ENCODE peak calls at places on chromosomes 11 and 22, in five cellular contexts. U, V, F, C and R are unnamed samples.

GRCh38 chr11:77320351-77320750 is 18.9 kb upstream of the GDPD4 start:
- DNase-seq in U (no peak), V (no peak), F (no peak), C (no peak), R (no peak)

GRCh38 chr11:65440831-65441499 is 18.4 kb downstream of the NEAT1 start:
- DNase-seq in U (no peak), V (no peak), F (peak), C (no peak), R (no peak)

GRCh38 chr11:71252782-71253730 is 679 bp upstream of the SHANK2 start:
- DNase-seq in U (peak), V (no peak), F (no peak), C (peak), R (no peak)

GRCh38 chr11:69969890-69970784 is 108.0 kb upstream of the ANO1 start:
- DNase-seq in U (no peak), V (no peak), F (no peak), C (peak), R (no peak)

GRCh38 chr22:20979243-20979809 is 2.8 kb upstream of the LZTR1 start:
- DNase-seq in U (no peak), V (peak), F (no peak), C (no peak), R (peak)

GRCh38 chr22:44118645-44119315 is 61.9 kb upstream of the PARVG start:
- DNase-seq in U (no peak), V (no peak), F (no peak), C (no peak), R (no peak)

GRCh38 chr22:17218341-17218740 is 894 bp downstream of the ADA2 start:
- DNase-seq in U (no peak), V (no peak), F (no peak), C (no peak), R (no peak)

GRCh38 chr11:35632301-35632700 is 14.0 kb downstream of the FJX1 start:
- DNase-seq in U (no peak), V (no peak), F (no peak), C (no peak), R (no peak)

GRCh38 chr11:69913591-69914285 is 94.5 kb upstream of the FGF3 start:
- DNase-seq in U (no peak), V (no peak), F (no peak), C (no peak), R (no peak)

GRCh38 chr11:5476184-5476819 is 12.2 kb upstream of the OR52D1 start:
- DNase-seq in U (peak), V (no peak), F (no peak), C (peak), R (peak)

GRCh38 chr11:35953081-35953480 is 9.2 kb downstream of the LDLRAD3 start:
- DNase-seq in U (no peak), V (no peak), F (no peak), C (no peak), R (no peak)

GRCh38 chr11:2804189-2804588 is 81.4 kb downstream of the CDKN1C start:
- DNase-seq in U (no peak), V (no peak), F (no peak), C (no peak), R (no peak)

GRCh38 chr22:24440718-24441405 is 13.5 kb downstream of the ADORA2A start:
- DNase-seq in U (no peak), V (no peak), F (no peak), C (no peak), R (no peak)

GRCh38 chr11:78883506-78883905 is 308.8 kb upstream of the NARS2 start:
- DNase-seq in U (no peak), V (no peak), F (no peak), C (no peak), R (no peak)

GRCh38 chr11:78889698-78890097 is 315.0 kb upstream of the NARS2 start:
- DNase-seq in U (no peak), V (no peak), F (no peak), C (no peak), R (no peak)

GRCh38 chr11:78884761-78885160 is 310.1 kb upstream of the NARS2 start:
- DNase-seq in U (no peak), V (no peak), F (no peak), C (no peak), R (no peak)

GRCh38 chr11:78886616-78887015 is 312.0 kb upstream of the NARS2 start:
- DNase-seq in U (no peak), V (no peak), F (no peak), C (no peak), R (no peak)
- TF ChIP-seq SUZ12 in U (no peak), V (no peak), F (no peak), C (no peak), R (no peak)

GRCh38 chr22:36773935-36774334 is 2.0 kb downstream of the IFT27 start:
- DNase-seq in U (peak), V (no peak), F (no peak), C (no peak), R (no peak)

GRCh38 chr22:36770946-36771340 is 5.0 kb downstream of the IFT27 start:
- DNase-seq in U (no peak), V (no peak), F (no peak), C (no peak), R (no peak)

GRCh38 chr22:36771376-36772063 is 4.4 kb downstream of the IFT27 start:
- DNase-seq in U (no peak), V (no peak), F (no peak), C (no peak), R (no peak)

GRCh38 chr22:36770116-36770945 is 5.6 kb downstream of the IFT27 start:
- DNase-seq in U (no peak), V (no peak), F (no peak), C (no peak), R (peak)

GRCh38 chr22:36772451-36772850 is 3.5 kb downstream of the IFT27 start:
- DNase-seq in U (no peak), V (no peak), F (no peak), C (no peak), R (no peak)
- TF ChIP-seq SUZ12 in U (no peak), V (no peak), F (no peak), C (no peak), R (no peak)

GRCh38 chr11:75931124-75931523 is 116.1 kb downstream of the UVRAG start:
- DNase-seq in U (no peak), V (no peak), F (no peak), C (no peak), R (no peak)
- TF ChIP-seq SUZ12 in U (no peak), V (no peak), F (no peak), C (no peak), R (no peak)

GRCh38 chr22:23169032-23169384 is 11.3 kb upstream of the BCR start:
- DNase-seq in U (no peak), V (no peak), F (no peak), C (no peak), R (no peak)

GRCh38 chr22:23164091-23164490 is 16.2 kb upstream of the BCR start:
- DNase-seq in U (no peak), V (no peak), F (no peak), C (no peak), R (no peak)

GRCh38 chr22:23166038-23166831 is 14.1 kb upstream of the BCR start:
- DNase-seq in U (no peak), V (no peak), F (no peak), C (no peak), R (no peak)

GRCh38 chr22:23166841-23167610 is 13.3 kb upstream of the BCR start:
- DNase-seq in U (no peak), V (no peak), F (no peak), C (no peak), R (no peak)

DNA sequence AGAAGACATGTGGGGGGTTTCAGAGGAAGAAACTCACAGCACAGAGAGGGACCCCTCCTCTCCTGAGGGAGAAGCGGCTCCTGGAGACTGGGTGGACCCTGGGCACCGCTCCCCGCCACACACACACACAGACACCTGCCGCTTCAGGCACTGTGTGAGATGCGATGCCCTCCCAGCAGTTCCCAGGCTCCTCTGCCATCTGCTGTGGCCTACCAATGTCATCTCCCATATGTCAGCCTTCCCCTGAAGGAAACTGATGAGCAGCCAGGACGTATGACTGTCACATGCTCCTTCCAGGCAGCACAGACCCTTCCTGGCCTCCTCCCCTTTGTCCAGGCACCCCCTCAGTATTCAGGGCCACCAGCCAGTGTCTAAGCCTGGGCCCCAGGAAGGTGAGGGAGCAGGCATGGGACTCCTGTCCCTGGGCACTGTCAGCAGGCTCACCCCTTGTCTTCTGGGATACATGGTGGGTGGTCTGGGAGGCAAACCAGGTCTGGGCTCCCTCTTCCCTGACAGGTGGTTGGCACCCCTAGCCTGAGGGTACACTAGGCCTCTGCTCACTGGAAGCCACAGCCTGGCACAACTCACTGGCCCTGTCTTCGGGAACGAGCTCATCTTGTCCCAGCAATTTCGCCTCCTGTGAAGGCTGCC is 11.8 kb upstream of the BCR start:
- DNase-seq in U (no peak), V (no peak), F (no peak), C (no peak), R (no peak)
- TF ChIP-seq SUZ12 in U (no peak), V (no peak), F (no peak), C (no peak), R (no peak)

DNA sequence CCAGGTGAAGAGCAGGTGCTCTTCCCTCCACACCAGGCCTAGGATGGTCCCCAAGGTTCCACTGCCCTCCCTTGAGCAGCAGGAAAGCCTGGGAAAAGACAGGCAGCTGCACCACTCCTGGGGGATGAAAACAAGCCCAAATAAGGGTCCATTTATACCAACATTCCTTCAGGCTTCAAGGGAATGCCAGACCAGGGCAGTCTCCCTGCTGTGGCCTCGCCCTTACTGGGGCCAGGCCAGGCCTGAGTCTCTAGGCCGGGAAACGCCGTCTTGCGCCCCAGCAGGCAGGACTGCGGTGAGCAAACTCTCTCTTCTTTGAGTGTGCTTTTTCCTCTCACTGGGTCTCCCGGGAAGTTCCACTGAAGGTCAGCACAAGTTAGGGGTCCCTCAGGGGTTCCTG is 443.5 kb downstream of the SOX6 start:
- DNase-seq in U (no peak), V (no peak), F (no peak), C (no peak), R (no peak)
- TF ChIP-seq SUZ12 in U (no peak), V (no peak), F (no peak), C (no peak), R (no peak)

DNA sequence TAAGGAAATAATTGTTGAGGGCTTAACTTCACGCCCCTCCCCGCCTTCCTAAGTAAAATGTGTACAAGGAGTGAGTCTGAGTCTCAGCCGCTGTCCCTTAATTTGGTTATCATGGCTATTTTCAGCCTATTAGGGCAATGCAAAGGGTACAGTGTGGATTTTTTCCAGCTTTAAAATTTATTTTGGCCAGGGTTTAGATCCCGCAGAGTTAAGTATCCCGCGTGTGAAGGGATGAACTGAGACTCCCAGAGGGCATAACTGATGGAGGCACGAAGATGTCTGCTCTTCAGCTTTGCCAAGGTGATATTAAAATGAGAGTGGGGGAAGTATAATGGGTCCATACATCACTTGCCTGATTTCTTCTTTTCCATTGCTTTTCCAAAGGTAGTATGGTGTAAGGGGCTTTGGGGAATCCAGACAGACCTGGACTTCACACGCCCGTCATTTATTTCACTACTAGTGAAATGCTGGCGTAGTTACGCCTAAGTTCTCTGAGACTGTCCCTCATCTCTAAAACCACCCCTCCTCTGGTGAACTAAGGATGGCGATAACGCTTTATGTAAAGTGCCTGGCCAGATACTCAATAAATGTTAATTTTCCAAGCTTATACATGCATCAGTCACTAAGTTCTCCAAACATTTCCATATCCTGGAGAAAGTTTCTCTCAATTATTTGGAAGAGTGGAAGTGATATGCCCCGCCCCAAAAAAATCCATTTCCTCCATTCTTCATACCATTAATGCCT is 916 bp upstream of the FBXO3 start:
- DNase-seq in U (no peak), V (no peak), F (no peak), C (no peak), R (no peak)
- TF ChIP-seq SUZ12 in U (no peak), V (no peak), F (no peak), C (no peak), R (no peak)

DNA sequence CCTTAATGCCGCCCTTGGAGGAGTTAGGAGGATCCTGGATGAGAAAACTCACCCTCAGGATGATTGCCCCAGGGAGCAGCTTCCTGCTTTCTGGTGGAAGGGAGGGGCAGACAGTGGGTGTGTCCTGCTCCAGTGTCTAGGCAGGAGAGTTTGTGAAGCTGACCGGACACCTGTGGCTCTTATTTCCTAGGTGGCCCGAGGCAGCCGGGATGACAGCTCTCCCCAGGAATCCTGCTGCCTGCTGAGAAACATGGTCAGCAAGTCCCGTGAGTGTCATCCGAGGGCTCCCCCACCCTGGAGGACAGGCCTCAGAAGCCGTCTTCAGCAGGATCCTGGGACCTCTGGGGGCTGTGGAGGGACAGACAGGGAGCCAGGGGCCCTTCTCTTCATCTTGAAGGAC is 50.4 kb downstream of the ST3GAL4 start:
- DNase-seq in U (no peak), V (no peak), F (no peak), C (no peak), R (no peak)
- TF ChIP-seq SUZ12 in U (no peak), V (no peak), F (no peak), C (no peak), R (no peak)

GRCh38 chr22:49903322-49904039 is 14.8 kb downstream of the ALG12 start:
- DNase-seq in U (no peak), V (no peak), F (no peak), C (no peak), R (no peak)

GRCh38 chr22:49899530-49899929 is 18.7 kb downstream of the ALG12 start:
- DNase-seq in U (no peak), V (no peak), F (no peak), C (no peak), R (no peak)

GRCh38 chr22:49904040-49904369 is 14.2 kb downstream of the ALG12 start:
- DNase-seq in U (no peak), V (no peak), F (no peak), C (no peak), R (no peak)

GRCh38 chr22:49901457-49901856 is 16.8 kb downstream of the ALG12 start:
- DNase-seq in U (no peak), V (no peak), F (no peak), C (no peak), R (no peak)

DNA sequence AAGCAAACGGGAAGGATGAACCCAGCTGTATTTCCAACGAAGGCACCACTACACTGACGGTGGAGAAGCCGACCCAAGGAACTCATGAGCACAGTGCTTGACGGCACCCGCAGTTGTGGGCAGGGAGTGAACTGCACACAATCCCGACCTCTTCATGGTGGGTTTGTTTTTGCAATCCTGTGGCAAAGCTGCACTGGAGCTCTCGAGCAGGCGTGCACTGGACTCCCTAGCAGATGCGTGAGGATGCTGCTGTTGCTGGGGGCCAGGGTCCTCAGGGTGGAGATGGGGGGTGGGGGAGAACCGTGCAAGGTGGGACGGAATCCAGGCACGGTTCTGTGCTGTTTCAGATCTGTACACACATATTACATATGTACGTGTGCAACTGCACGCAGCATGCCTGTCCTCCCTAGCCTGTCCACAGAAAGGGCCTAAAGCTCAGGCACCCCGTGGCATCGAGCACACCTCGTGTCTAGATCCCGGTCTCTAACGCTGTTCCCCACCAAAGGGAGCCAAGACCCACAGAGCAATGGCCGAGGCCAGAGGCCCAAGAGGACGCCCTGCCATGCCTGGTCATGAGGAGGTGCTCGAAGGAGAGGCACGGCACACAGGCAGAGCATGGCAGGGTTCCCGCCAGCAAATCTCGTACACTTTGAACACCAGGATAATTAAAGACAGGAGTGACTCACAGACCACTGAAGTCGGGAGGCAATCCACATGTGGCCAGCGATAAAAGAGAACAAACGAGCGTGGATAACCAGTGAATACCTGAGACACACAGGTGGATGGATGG is 17.6 kb downstream of the ALG12 start:
- DNase-seq in U (no peak), V (no peak), F (no peak), C (no peak), R (no peak)
- TF ChIP-seq SUZ12 in U (no peak), V (no peak), F (no peak), C (no peak), R (no peak)